ENCODE peak calls at places on chromosomes 16 and 17, in eight cellular contexts. One of them, this sample, is unnamed.

GRCh38 chr17:70968302-70968701 is 799.0 kb downstream of the KCNJ2 start:
- DNase-seq in GM06990: no peak
- DNase-seq in Panc1: no peak
- DNase-seq in astrocyte of the cerebellum: peak
- DNase-seq in mucosa of descending colon: no peak
- DNase-seq in body of pancreas: no peak
- DNase-seq in transverse colon: no peak
- DNase-seq in fibroblast of lung: peak
- DNase-seq in this sample: no peak

GRCh38 chr17:4487820-4488716 is 10.6 kb upstream of the SPNS2 start:
- DNase-seq in body of pancreas: no peak
- DNase-seq in astrocyte of the cerebellum: no peak
- DNase-seq in GM06990: no peak
- DNase-seq in fibroblast of lung: no peak
- DNase-seq in transverse colon: no peak
- DNase-seq in Panc1: no peak
- DNase-seq in mucosa of descending colon: no peak
- DNase-seq in this sample: no peak

GRCh38 chr17:4142107-4142900 is 526 bp downstream of the ZZEF1 start:
- DNase-seq in fibroblast of lung: peak
- DNase-seq in GM06990: no peak
- DNase-seq in mucosa of descending colon: peak
- DNase-seq in astrocyte of the cerebellum: no peak
- DNase-seq in body of pancreas: peak
- DNase-seq in Panc1: no peak
- DNase-seq in transverse colon: peak
- DNase-seq in this sample: no peak

GRCh38 chr17:48113201-48113676 is 5.7 kb downstream of the SNX11 start:
- DNase-seq in fibroblast of lung: no peak
- DNase-seq in body of pancreas: no peak
- DNase-seq in transverse colon: no peak
- DNase-seq in Panc1: no peak
- DNase-seq in mucosa of descending colon: no peak
- DNase-seq in astrocyte of the cerebellum: no peak
- DNase-seq in GM06990: peak
- DNase-seq in this sample: no peak

GRCh38 chr16:70161350-70161749 is 12.2 kb upstream of the CLEC18C start:
- DNase-seq in Panc1: no peak
- DNase-seq in fibroblast of lung: no peak
- DNase-seq in astrocyte of the cerebellum: no peak
- DNase-seq in GM06990: no peak
- DNase-seq in transverse colon: no peak
- DNase-seq in body of pancreas: no peak
- DNase-seq in mucosa of descending colon: no peak
- DNase-seq in this sample: no peak

GRCh38 chr17:45147102-45147580 is 1.1 kb upstream of the HEXIM1 start:
- DNase-seq in transverse colon: no peak
- DNase-seq in GM06990: no peak
- DNase-seq in astrocyte of the cerebellum: no peak
- DNase-seq in Panc1: no peak
- DNase-seq in body of pancreas: peak
- DNase-seq in fibroblast of lung: no peak
- DNase-seq in mucosa of descending colon: peak
- DNase-seq in this sample: no peak

GRCh38 chr16:1159973-1160772 is 7.3 kb downstream of the CACNA1H start:
- DNase-seq in mucosa of descending colon: no peak
- DNase-seq in Panc1: no peak
- DNase-seq in astrocyte of the cerebellum: no peak
- DNase-seq in fibroblast of lung: no peak
- DNase-seq in body of pancreas: peak
- DNase-seq in GM06990: no peak
- DNase-seq in transverse colon: peak
- DNase-seq in this sample: no peak

GRCh38 chr16:89531821-89532526 is 23.8 kb downstream of the SPG7 start:
- DNase-seq in fibroblast of lung: no peak
- DNase-seq in transverse colon: no peak
- DNase-seq in body of pancreas: no peak
- DNase-seq in GM06990: no peak
- DNase-seq in astrocyte of the cerebellum: no peak
- DNase-seq in mucosa of descending colon: no peak
- DNase-seq in Panc1: no peak
- DNase-seq in this sample: no peak

GRCh38 chr17:43771463-43771862 is 7.3 kb downstream of the DUSP3 start:
- DNase-seq in fibroblast of lung: no peak
- DNase-seq in Panc1: no peak
- DNase-seq in astrocyte of the cerebellum: no peak
- DNase-seq in GM06990: no peak
- DNase-seq in transverse colon: no peak
- DNase-seq in mucosa of descending colon: no peak
- DNase-seq in body of pancreas: no peak
- DNase-seq in this sample: no peak

GRCh38 chr17:43769426-43769825 is 9.4 kb downstream of the DUSP3 start:
- DNase-seq in astrocyte of the cerebellum: no peak
- DNase-seq in GM06990: no peak
- DNase-seq in fibroblast of lung: no peak
- DNase-seq in transverse colon: no peak
- DNase-seq in Panc1: no peak
- DNase-seq in body of pancreas: no peak
- DNase-seq in mucosa of descending colon: no peak
- DNase-seq in this sample: no peak

GRCh38 chr17:43774304-43775250 is 4.2 kb downstream of the DUSP3 start:
- DNase-seq in mucosa of descending colon: no peak
- DNase-seq in GM06990: no peak
- DNase-seq in transverse colon: no peak
- DNase-seq in Panc1: no peak
- DNase-seq in body of pancreas: no peak
- DNase-seq in astrocyte of the cerebellum: no peak
- DNase-seq in fibroblast of lung: no peak
- DNase-seq in this sample: no peak

GRCh38 chr17:43769859-43770258 is 8.9 kb downstream of the DUSP3 start:
- DNase-seq in transverse colon: no peak
- DNase-seq in GM06990: no peak
- DNase-seq in mucosa of descending colon: no peak
- DNase-seq in Panc1: no peak
- DNase-seq in astrocyte of the cerebellum: no peak
- DNase-seq in fibroblast of lung: no peak
- DNase-seq in body of pancreas: no peak
- DNase-seq in this sample: no peak

DNA sequence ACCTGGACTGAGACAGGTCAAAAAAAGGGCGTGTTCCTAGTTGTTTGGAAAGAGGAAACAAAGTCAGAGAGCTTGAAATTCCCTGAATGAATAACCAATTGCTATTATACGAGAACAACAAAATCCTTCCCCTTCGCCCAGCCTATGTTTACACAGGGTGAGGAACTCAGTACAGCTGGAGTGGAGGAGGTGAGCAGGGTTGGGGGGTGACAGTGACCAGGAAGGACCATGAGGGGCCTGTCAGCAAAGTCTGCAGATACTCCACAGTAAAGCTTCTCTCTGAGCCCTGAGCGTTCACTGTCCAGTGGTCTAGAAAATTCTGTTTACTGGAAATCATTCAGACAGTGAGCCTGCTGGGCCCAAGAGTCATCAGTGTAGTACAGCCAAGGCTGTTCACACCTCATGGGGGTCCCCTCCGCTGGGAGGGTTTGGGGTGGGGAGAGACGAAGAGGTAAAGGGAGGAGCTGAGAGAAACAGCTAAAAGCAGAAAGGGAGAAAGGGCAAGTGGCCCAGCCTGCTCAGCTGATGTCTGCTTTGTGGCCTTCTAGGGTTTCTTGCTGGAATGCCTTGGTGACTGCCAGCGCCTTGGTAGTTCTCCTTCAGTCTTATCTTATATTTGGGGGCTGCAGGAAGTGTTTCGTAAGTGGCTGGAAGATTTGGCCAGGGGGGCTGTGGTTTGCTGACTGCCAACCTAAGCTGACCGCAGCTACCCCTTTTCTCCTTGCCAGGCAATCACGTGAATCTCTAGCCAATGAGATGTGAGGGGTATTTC is 5.7 kb downstream of the DUSP3 start:
- DNase-seq in mucosa of descending colon: no peak
- DNase-seq in Panc1: no peak
- DNase-seq in astrocyte of the cerebellum: no peak
- DNase-seq in GM06990: no peak
- DNase-seq in body of pancreas: no peak
- DNase-seq in transverse colon: no peak
- DNase-seq in fibroblast of lung: no peak
- DNase-seq in this sample: no peak
- H3K4me3 ChIP-seq in mucosa of descending colon: no peak
- H3K4me3 ChIP-seq in Panc1: no peak
- H3K4me3 ChIP-seq in astrocyte of the cerebellum: no peak
- H3K4me3 ChIP-seq in GM06990: no peak
- H3K4me3 ChIP-seq in body of pancreas: no peak
- H3K4me3 ChIP-seq in transverse colon: no peak
- H3K4me3 ChIP-seq in fibroblast of lung: no peak
- H3K4me3 ChIP-seq in this sample: no peak

DNA sequence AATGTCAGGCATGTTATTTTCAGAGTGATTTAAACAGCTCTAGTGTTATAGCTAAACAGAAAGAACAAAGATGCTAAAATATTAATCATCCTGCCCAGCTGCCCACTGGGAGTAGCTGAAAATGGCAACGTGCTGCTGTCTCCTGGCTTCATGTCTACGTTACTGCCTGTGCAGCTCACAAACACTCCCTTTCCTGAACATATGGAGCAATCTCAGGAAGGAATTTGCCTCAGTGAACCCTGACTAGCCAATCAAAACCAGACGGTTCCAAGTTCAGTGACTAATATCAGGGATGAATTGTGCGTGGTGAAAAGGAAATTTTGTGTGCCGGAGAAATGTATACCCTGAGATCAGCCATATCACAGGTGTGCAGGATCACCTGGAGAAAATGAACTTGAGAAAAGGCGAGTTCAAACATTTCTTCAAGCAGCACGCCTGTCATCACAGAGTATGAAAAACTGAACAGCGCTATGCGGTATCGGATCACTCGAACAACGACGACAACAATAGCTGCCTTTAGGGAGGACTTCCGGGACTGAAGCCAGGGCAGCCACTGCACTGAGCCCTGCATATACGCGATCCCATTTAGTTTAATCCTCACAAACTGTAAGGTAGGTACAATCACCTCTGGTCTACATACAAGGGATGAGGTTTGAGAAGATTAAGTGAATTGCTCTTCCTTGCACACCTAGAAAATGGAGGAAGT is 110.3 kb downstream of the STX8 start:
- DNase-seq in GM06990: no peak
- DNase-seq in body of pancreas: no peak
- DNase-seq in fibroblast of lung: peak
- DNase-seq in Panc1: no peak
- DNase-seq in mucosa of descending colon: no peak
- DNase-seq in astrocyte of the cerebellum: no peak
- DNase-seq in transverse colon: no peak
- DNase-seq in this sample: no peak
- TF ChIP-seq CTCF in GM06990: no peak
- TF ChIP-seq CTCF in body of pancreas: no peak
- TF ChIP-seq CTCF in fibroblast of lung: peak
- TF ChIP-seq CTCF in Panc1: no peak
- TF ChIP-seq CTCF in mucosa of descending colon: no peak
- TF ChIP-seq CTCF in astrocyte of the cerebellum: no peak
- TF ChIP-seq CTCF in transverse colon: no peak
- TF ChIP-seq CTCF in this sample: no peak

GRCh38 chr16:83044589-83044988 is 417.8 kb downstream of the CDH13 start:
- DNase-seq in astrocyte of the cerebellum: no peak
- DNase-seq in transverse colon: no peak
- DNase-seq in fibroblast of lung: no peak
- DNase-seq in mucosa of descending colon: no peak
- DNase-seq in Panc1: no peak
- DNase-seq in body of pancreas: no peak
- DNase-seq in GM06990: no peak
- DNase-seq in this sample: no peak

GRCh38 chr16:83040174-83040573 is 413.4 kb downstream of the CDH13 start:
- DNase-seq in GM06990: no peak
- DNase-seq in mucosa of descending colon: no peak
- DNase-seq in astrocyte of the cerebellum: peak
- DNase-seq in fibroblast of lung: peak
- DNase-seq in transverse colon: no peak
- DNase-seq in body of pancreas: no peak
- DNase-seq in Panc1: no peak
- DNase-seq in this sample: no peak

GRCh38 chr16:83051451-83051850 is 424.7 kb downstream of the CDH13 start:
- DNase-seq in GM06990: no peak
- DNase-seq in mucosa of descending colon: no peak
- DNase-seq in astrocyte of the cerebellum: no peak
- DNase-seq in fibroblast of lung: no peak
- DNase-seq in body of pancreas: no peak
- DNase-seq in Panc1: no peak
- DNase-seq in transverse colon: no peak
- DNase-seq in this sample: no peak

GRCh38 chr16:83046664-83047063 is 419.9 kb downstream of the CDH13 start:
- DNase-seq in GM06990: no peak
- DNase-seq in astrocyte of the cerebellum: no peak
- DNase-seq in fibroblast of lung: no peak
- DNase-seq in mucosa of descending colon: no peak
- DNase-seq in body of pancreas: no peak
- DNase-seq in Panc1: no peak
- DNase-seq in transverse colon: no peak
- DNase-seq in this sample: no peak

DNA sequence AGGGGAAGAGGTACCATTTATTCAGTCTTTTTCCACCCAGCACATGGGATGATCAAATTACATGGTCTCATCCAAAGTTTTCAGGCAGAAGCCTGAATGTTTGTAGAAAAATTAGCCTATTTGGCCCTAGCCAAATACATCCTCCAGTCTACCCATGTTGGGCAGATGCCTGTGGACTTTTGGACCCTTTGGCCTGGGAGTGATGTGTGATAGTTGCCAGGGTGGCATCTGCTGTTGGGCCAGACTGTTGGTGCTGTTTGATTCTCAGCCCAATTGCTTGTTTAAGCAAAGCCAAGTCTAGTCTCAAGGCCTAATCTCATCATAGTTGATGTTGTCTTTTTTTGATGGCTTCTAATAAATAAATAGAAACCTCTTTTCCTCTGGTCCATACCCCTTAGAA is 419.0 kb downstream of the CDH13 start:
- DNase-seq in mucosa of descending colon: no peak
- DNase-seq in astrocyte of the cerebellum: no peak
- DNase-seq in fibroblast of lung: peak
- DNase-seq in Panc1: no peak
- DNase-seq in GM06990: no peak
- DNase-seq in transverse colon: no peak
- DNase-seq in body of pancreas: no peak
- DNase-seq in this sample: no peak
- H3K4me3 ChIP-seq in mucosa of descending colon: no peak
- H3K4me3 ChIP-seq in astrocyte of the cerebellum: no peak
- H3K4me3 ChIP-seq in fibroblast of lung: no peak
- H3K4me3 ChIP-seq in Panc1: no peak
- H3K4me3 ChIP-seq in GM06990: no peak
- H3K4me3 ChIP-seq in transverse colon: no peak
- H3K4me3 ChIP-seq in body of pancreas: no peak
- H3K4me3 ChIP-seq in this sample: no peak

DNA sequence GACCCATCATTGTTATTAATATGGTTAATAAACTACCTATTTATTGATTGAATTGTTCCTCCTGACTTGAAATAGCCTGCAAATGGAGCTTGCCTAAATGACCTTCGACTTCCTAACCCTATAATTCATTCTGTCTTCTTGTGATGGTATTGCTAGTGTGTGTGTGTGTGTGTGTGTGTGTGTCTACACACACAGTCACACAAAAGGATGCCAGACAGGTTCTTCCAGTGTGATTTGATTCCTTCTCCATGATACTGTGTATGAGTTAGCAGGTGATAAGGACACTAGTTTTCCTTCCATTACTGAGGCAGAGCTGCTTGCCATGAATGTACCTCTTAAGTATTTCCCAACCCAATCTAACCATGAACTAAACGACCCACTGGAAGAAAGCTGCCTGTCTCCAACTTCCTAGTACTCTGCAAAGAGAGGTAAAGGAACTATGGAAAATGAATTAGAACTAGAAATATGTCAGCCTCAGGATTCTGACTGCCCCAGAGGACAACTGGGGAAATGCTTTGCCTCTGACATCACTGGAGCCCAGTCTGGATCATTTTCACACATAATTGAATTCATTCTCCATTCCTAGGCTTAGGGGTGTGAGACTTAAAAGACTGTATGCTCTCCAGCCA is 3.5 kb upstream of the CDC6 start:
- DNase-seq in fibroblast of lung: peak
- DNase-seq in mucosa of descending colon: no peak
- DNase-seq in astrocyte of the cerebellum: peak
- DNase-seq in Panc1: no peak
- DNase-seq in GM06990: no peak
- DNase-seq in transverse colon: peak
- DNase-seq in body of pancreas: no peak
- DNase-seq in this sample: peak
- TF ChIP-seq CTCF in fibroblast of lung: peak
- TF ChIP-seq CTCF in mucosa of descending colon: no peak
- TF ChIP-seq CTCF in astrocyte of the cerebellum: peak
- TF ChIP-seq CTCF in Panc1: no peak
- TF ChIP-seq CTCF in GM06990: no peak
- TF ChIP-seq CTCF in transverse colon: no peak
- TF ChIP-seq CTCF in body of pancreas: peak
- TF ChIP-seq CTCF in this sample: peak

This sample was measured in retinal pigment epithelial cell.